ENCODE peak calls at places on chromosomes 1 and 21, in five cellular contexts. X is neural progenitor cell, P is HCT116, V is AG04450, I is prostate gland. Z is an unnamed sample.

GRCh38 chr1:93880731-93881130 is 1.7 kb upstream of the DNTTIP2 start:
- DNase-seq in I (no peak), P (no peak), X (no peak), V (no peak), Z (no peak)

GRCh38 chr1:39969531-39970270 is 14.8 kb downstream of the MFSD2A start:
- DNase-seq in V (no peak), I (no peak), X (no peak), P (no peak), Z (no peak)

GRCh38 chr1:87044424-87044823 is 130.0 kb downstream of the HS2ST1 start:
- DNase-seq in I (no peak), V (no peak), P (no peak), X (no peak), Z (no peak)

GRCh38 chr1:66450043-66450514 is 83.9 kb upstream of the SGIP1 start:
- DNase-seq in P (no peak), X (no peak), I (no peak), V (no peak), Z (no peak)

GRCh38 chr1:119631433-119632102 is 16.5 kb downstream of the ZNF697 start:
- DNase-seq in X (peak; percentile 18), V (peak; percentile 34), P (no peak), I (peak; percentile 78), Z (no peak)

GRCh38 chr21:42146251-42146805 is 72.6 kb upstream of the ABCG1 start:
- DNase-seq in X (no peak), V (no peak), I (no peak), P (no peak), Z (no peak)

GRCh38 chr21:37855568-37856391 is 60.5 kb downstream of the KCNJ6 start:
- DNase-seq in P (no peak), X (peak; percentile 9), I (no peak), V (peak; percentile 66), Z (no peak)

GRCh38 chr1:35570589-35571137 is 2.5 kb upstream of the TFAP2E start:
- DNase-seq in V (no peak), P (no peak), X (no peak), I (no peak), Z (no peak)

GRCh38 chr1:36836196-36836883 is 198.0 kb downstream of the GRIK3 start:
- DNase-seq in V (no peak), P (no peak), I (no peak), X (no peak), Z (no peak)

GRCh38 chr1:145885738-145886287 is at the start of gene ANKRD35:
- DNase-seq in X (peak; percentile 94), P (peak; percentile 22), I (peak; percentile 78), V (no peak), Z (peak; percentile 82)

GRCh38 chr1:82919828-82920227 is 1079.1 kb downstream of the TTLL7 start:
- DNase-seq in V (no peak), I (no peak), X (no peak), P (no peak), Z (no peak)

GRCh38 chr1:84122780-84123382 is 21.2 kb upstream of the PRKACB start:
- DNase-seq in I (peak; percentile 48), P (no peak), X (peak; percentile 56), V (no peak), Z (no peak)

GRCh38 chr21:34313116-34313515 is 50.7 kb upstream of the KCNE2 start:
- DNase-seq in P (no peak), X (no peak), I (no peak), V (no peak), Z (no peak)

DNA sequence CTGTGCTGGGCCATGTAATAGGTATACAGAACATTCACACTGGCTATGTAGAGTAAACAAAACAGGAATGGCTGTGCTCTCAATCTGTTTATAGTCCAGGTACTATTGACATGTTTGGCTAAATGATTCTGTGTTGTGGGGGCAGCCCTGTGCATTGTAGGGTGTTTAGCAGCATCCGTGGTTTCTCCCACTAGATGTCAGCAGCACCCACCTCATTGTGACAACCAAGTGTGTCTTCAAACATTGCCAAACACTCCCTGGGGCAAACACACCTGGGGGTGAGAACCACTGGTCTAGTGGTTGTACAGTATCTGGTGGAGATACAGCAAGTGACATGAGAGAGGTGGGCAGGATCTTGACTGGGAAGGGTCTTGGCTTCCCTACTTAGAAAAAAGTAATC is 80.4 kb upstream of the SPATA6 start:
- DNase-seq in V (no peak), X (peak; percentile 36), I (no peak), P (peak; percentile 10), Z (no peak)
- TF ChIP-seq CTCF in V (no peak), X (peak; percentile 49), I (peak; percentile 30), P (peak; percentile 35), Z (no peak)

GRCh38 chr1:19441048-19441447 is 44.3 kb downstream of the CAPZB start:
- DNase-seq in X (no peak), P (no peak), I (no peak), V (no peak), Z (no peak)

GRCh38 chr1:19437911-19438310 is 47.4 kb downstream of the CAPZB start:
- DNase-seq in P (no peak), X (no peak), I (no peak), V (no peak), Z (no peak)

GRCh38 chr1:19438552-19439196 is 46.7 kb downstream of the CAPZB start:
- DNase-seq in V (no peak), I (no peak), P (no peak), X (no peak), Z (no peak)

GRCh38 chr1:19436716-19437476 is 48.4 kb downstream of the CAPZB start:
- DNase-seq in V (no peak), X (no peak), I (peak; percentile 94), P (no peak), Z (no peak)

DNA sequence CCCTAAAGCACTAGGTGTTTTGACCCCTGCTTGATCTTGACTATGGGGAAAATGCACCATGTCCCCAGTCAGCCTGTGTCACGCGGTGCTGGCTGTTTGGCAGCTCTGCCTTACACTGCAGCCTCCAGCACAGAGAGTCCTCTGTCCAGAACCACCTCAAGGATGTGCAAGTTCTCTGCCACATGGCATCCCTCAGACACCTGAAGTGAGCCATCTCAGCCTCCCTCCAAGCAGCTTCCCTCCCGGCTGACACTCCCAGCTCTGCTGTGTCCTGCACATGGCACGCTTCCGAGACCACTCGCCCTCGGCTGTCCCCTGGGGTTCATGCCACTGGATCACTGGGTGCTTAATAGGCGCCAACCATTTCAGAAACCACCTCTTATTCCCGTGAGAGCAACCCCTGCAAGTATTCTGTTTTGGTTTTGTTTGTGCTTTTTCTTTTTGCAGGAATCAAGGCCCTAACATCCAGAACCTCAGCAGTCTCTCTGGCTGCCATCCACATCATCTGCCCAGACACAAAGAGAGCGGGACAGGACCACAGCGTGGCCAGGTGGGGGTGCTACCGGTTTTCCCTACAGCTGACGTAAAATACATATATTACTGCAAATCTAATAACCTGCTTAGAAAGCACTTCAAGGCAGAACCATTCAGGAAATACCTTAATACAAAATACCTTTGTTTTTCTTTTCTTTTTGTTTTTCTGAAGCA is 45.7 kb downstream of the CAPZB start:
- DNase-seq in P (no peak), I (peak; percentile 62), V (no peak), X (peak; percentile 49), Z (no peak)
- TF ChIP-seq CTCF in P (peak; percentile 39), I (peak; percentile 35), V (peak; percentile 23), X (peak; percentile 58), Z (no peak)

GRCh38 chr1:32893198-32894018 is 7.1 kb downstream of the HPCA start:
- DNase-seq in I (peak; percentile 46), P (no peak), V (no peak), X (peak; percentile 86), Z (no peak)
- TF ChIP-seq CTCF in I (peak; percentile 2), P (no peak), V (peak; percentile 13), X (peak; percentile 36), Z (no peak)

DNA sequence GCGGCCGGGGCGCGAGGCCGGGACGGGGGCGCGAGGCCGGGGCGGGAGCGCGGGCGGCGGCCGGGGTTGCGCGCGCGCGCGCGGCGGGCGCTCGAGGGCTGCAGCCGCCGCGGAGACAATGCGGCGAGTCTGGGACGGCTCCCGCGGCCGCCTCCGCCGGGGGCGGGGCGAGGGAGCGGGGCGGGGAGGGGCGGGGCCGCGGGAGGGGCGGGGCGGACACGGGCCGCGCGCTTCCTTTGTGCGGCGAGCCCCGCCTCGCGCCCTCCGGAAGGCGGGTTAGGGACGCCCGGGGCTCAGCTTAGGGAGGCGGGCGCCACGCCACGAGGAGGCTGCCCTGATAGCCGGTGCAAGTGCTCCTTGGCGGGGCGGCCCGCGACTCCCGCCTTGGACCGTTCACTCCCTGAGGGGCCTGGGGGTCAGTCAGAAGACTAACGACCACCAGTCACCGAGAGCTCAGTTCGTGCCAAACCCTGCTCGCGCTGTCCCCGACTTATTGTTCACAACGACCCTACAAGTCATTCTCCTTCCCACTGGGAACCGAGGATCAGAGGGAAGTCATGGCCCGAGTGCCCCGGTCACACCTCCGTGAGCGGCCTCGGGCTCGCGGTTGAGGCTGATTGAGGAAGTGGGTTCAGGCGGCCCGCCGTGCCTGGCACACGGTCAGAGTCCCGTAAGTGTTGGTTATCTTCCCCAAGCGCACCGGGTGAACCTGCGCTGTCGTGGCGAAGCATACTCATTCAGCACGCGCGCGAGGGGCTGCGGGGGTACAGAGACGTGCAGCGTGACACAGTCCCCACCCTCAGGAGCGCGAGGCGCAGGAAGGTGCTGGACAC is 29.1 kb upstream of the A3GALT2 start:
- DNase-seq in V (no peak), P (peak; percentile 68), I (peak; percentile 83), X (peak; percentile 94), Z (peak; percentile 77)
- TF ChIP-seq CTCF in V (no peak), P (no peak), I (no peak), X (no peak), Z (no peak)

GRCh38 chr1:19101244-19101643 is 108.8 kb downstream of the UBR4 start:
- DNase-seq in X (no peak), V (no peak), I (no peak), P (no peak), Z (no peak)

GRCh38 chr1:19100008-19100407 is 110.1 kb downstream of the UBR4 start:
- DNase-seq in X (no peak), I (no peak), V (no peak), P (no peak), Z (no peak)

GRCh38 chr1:19096990-19097389 is 113.1 kb downstream of the UBR4 start:
- DNase-seq in X (no peak), I (no peak), V (no peak), P (no peak), Z (no peak)

GRCh38 chr1:19091539-19091938 is 118.5 kb downstream of the UBR4 start:
- DNase-seq in I (no peak), X (no peak), P (no peak), V (peak; percentile 50), Z (no peak)

DNA sequence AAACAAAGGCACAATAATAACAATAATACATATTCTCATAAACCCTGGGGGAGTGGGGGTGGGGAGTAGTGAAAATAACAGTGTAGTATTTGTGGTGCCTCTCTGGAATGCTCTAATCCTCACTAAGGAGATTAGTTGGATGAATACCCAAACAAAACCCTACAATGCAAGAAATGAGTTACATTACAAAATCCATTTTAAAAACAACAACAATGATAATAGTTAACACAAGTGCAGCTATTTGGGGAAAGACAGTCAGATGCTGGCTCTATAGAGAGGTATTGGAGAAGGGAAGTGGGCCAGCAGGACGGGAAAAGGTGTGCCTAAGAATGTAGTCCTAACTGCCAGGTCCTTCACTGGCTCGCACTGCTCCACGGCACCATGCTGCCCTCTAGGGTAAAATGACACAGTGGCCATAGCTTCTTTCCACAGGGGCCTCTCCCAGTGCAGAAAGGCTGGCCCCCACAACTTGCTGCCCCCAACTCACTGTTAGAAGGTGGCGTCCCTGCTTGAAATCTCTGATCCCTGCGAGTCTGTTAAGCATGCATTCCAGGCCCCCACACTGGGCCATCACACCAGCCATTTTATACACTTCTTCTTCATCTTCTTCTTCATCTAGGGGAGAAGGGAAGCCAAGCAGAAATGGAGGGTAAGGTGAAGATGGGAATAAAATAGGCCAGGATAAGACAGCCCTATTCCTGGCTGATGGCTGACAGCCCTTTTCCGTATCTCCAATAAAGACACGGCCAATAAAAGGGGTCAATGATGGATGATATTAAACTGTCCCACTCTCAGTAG is 113.8 kb downstream of the UBR4 start:
- DNase-seq in V (no peak), I (peak; percentile 77), P (peak; percentile 6), X (peak; percentile 61), Z (no peak)
- TF ChIP-seq CTCF in V (peak; percentile 35), I (peak; percentile 86), P (peak; percentile 81), X (peak; percentile 59), Z (no peak)

GRCh38 chr1:18972531-18972930 is 16.1 kb upstream of the IFFO2 start:
- DNase-seq in V (no peak), X (no peak), I (no peak), P (no peak), Z (no peak)
- TF ChIP-seq CTCF in V (peak; percentile 18), X (no peak), I (peak; percentile 48), P (peak; percentile 72), Z (no peak)